ENCODE peak calls at places on chromosomes 2 and 18, in six cellular contexts. Z, B, C, W, R and O are unnamed samples. For H3K4me1, the result is how much of the 10 kb centered on the place peaks cover.

GRCh38 chr2:101533611-101534601 is 59.0 kb upstream of the RFX8 start:
- DNase-seq in Z (no peak), B (no peak), C (no peak), W (peak), R (no peak), O (no peak)

GRCh38 chr2:120349125-120349921 is 3.4 kb downstream of the INHBB start:
- DNase-seq in Z (no peak), B (no peak), C (no peak), W (peak), R (no peak), O (peak)

GRCh38 chr2:100529900-100530299 is 32.9 kb upstream of the PDCL3 start:
- DNase-seq in Z (no peak), B (no peak), C (no peak), W (no peak), R (no peak), O (no peak)

GRCh38 chr2:133658020-133658903 is 90.0 kb upstream of the NCKAP5 start:
- DNase-seq in Z (no peak), B (no peak), C (no peak), W (peak), R (peak), O (no peak)

GRCh38 chr2:96342085-96342484 is 6.5 kb downstream of the NCAPH start:
- DNase-seq in Z (peak), B (no peak), C (no peak), W (no peak), R (peak), O (no peak)

GRCh38 chr2:235493775-235494715 is at the start of gene AGAP1:
- DNase-seq in Z (peak), B (peak), C (peak), W (peak), R (peak), O (peak)

GRCh38 chr2:56337342-56337741 is 153.6 kb downstream of the CCDC85A start:
- DNase-seq in Z (no peak), B (no peak), C (no peak), W (no peak), R (no peak), O (no peak)

GRCh38 chr2:198441246-198441645 is 636.9 kb downstream of the PLCL1 start:
- DNase-seq in Z (peak), B (no peak), C (no peak), W (no peak), R (peak), O (no peak)

GRCh38 chr2:207243601-207244000 is 77.9 kb upstream of the KLF7 start:
- DNase-seq in Z (peak), B (no peak), C (no peak), W (no peak), R (no peak), O (no peak)

GRCh38 chr2:239803102-239803763 is 221.9 kb downstream of the NDUFA10 start:
- DNase-seq in Z (no peak), B (no peak), C (peak), W (peak), R (no peak), O (no peak)

GRCh38 chr2:103823847-103824246 is 1030.1 kb upstream of the POU3F3 start:
- DNase-seq in Z (no peak), B (no peak), C (no peak), W (no peak), R (no peak), O (no peak)

GRCh38 chr18:23141022-23141999 is 6.0 kb downstream of the CABLES1 start:
- DNase-seq in Z (no peak), B (peak), C (no peak), W (no peak), R (no peak), O (peak)

GRCh38 chr18:63083555-63083954 is 236.0 kb downstream of the BCL2 start:
- DNase-seq in Z (no peak), B (no peak), C (no peak), W (no peak), R (no peak), O (no peak)

GRCh38 chr2:156695020-156695419 is 258.8 kb downstream of the GPD2 start:
- DNase-seq in Z (no peak), B (no peak), C (no peak), W (no peak), R (no peak), O (no peak)

GRCh38 chr18:57649536-57650495 is 28.2 kb upstream of the NARS1 start:
- DNase-seq in Z (peak), B (no peak), C (no peak), W (no peak), R (peak), O (no peak)

GRCh38 chr2:230226090-230226551 is 585 bp downstream of the SP140 start:
- DNase-seq in Z (no peak), B (no peak), C (no peak), W (no peak), R (no peak), O (no peak)

GRCh38 chr2:110638976-110639695 is 38.7 kb downstream of the BUB1 start:
- DNase-seq in Z (no peak), B (no peak), C (no peak), W (no peak), R (no peak), O (no peak)

GRCh38 chr2:54565551-54565950 is 109.4 kb downstream of the SPTBN1 start:
- DNase-seq in Z (no peak), B (no peak), C (no peak), W (no peak), R (no peak), O (no peak)

GRCh38 chr18:79245517-79246001 is 150.2 kb upstream of the NFATC1 start:
- DNase-seq in Z (no peak), B (no peak), C (no peak), W (no peak), R (no peak), O (no peak)

GRCh38 chr18:22985250-22985649 is 52.1 kb downstream of the RBBP8 start:
- DNase-seq in Z (no peak), B (no peak), C (no peak), W (no peak), R (peak), O (no peak)

GRCh38 chr2:216925632-216926366 is 65.9 kb upstream of the TNP1 start:
- DNase-seq in Z (no peak), B (no peak), C (no peak), W (no peak), R (no peak), O (no peak)

GRCh38 chr2:85318222-85319182 is 9.3 kb downstream of the TGOLN2 start:
- DNase-seq in Z (peak), B (no peak), C (peak), W (no peak), R (peak), O (no peak)

DNA sequence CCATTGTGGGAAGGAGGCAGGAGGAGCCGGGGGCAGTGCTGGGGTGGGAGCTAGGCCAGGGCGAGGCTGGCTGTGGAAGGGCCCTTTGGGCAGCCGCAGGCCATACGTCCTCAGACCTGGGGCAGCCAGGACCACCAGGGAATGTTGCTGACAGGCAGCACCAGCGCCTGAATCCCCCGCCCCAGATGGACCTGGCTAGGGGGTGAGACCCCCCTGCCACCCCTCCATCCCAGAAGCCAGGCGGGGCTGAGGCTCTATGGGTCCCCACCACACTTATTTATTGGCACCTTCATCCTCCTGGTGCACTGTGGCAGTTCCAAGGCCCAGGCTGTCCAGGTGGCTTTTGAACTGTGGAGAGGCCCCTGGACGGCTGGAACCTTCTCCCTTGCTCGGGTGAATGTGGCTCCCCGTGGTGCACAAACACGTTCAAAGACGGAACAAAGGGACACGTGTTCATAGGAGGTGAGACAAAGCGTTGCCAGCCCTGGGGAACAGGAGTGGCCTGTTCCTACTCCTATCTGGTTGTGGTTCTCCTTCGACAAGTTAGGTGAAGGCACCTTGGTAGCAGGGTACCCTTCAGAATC is 35.1 kb downstream of the RAMP1 start:
- DNase-seq in Z (no peak), B (no peak), C (peak), W (peak), R (no peak), O (peak)
- H3K27ac ChIP-seq in Z (no peak), B (peak), C (peak), W (no peak), R (no peak), O (no peak)

GRCh38 chr2:144939590-144939989 is 419.7 kb upstream of the ZEB2 start:
- DNase-seq in Z (no peak), B (peak), C (no peak), W (no peak), R (no peak), O (no peak)
- H3K4me1 ChIP-seq in Z (under half), B (half or more), C (under half), W (under half), R (under half), O (under half)

DNA sequence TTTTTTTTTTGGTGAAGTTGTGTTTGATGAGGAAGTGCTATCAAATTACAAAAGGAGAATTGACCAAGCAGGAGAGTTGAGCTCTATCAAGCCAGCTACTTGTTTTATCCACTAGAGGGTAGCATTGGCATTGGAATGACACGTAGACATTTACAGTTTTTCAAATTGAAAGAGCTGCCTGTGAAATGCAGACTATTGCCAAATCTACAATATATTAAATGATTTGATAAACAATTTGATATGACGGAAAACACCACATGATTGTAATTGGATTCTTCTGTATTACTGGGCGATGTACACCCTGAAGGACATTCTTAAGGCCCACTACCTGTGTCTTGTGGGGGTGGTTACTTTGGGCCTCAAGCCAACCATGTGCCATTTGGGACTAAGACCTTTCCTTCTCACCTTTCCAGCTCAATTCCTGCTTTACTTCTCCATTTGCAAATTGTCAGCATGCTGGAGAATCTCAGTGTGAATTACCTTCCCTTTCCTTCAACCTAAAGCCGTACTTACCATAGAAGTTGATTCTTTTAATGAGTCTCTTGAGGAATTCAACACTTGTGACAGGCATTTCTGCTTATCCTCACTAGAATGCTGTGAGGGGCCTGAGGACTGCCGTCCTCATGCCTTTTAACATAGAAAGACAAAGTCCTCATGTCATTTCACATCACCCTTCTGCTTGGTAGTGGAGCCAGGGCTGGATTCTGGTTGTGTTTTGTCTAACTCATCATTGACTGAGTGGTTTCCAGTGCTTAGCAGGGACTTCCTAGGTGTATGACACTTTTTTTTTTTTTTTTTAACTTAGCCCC is 134.8 kb upstream of the THUMPD2 start:
- DNase-seq in Z (peak), B (peak), C (no peak), W (peak), R (peak), O (no peak)
- TF ChIP-seq CTCF in Z (peak), B (peak), C (peak), W (peak), R (peak), O (peak)

GRCh38 chr18:74284501-74285004 is 7.2 kb downstream of the CYB5A start:
- DNase-seq in Z (no peak), B (peak), C (peak), W (no peak), R (no peak), O (no peak)
- H3K27ac ChIP-seq in Z (no peak), B (peak), C (peak), W (peak), R (peak), O (peak)